ENCODE peak calls at places on chromosome 3, in five cellular contexts. F is A673; J is HS-5; N is RWPE1; X is activated naive CD4-positive, alpha-beta T cell. B is an unnamed sample.

GRCh38 chr3:59726279-59726678 is 676.5 kb upstream of the CFAP20DC start:
- DNase-seq in F (no peak), J (no peak), N (peak), X (no peak), B (no peak)

GRCh38 chr3:52742418-52743041 is 28.2 kb downstream of the NEK4 start:
- DNase-seq in F (peak), J (peak), N (peak), X (no peak), B (no peak)

GRCh38 chr3:175731543-175731942 is 872.4 kb downstream of the NAALADL2 start:
- DNase-seq in F (no peak), J (no peak), N (no peak), X (no peak), B (no peak)

GRCh38 chr3:132317229-132317948 is at the start of gene ACP3:
- DNase-seq in F (peak), J (peak), N (peak), X (no peak), B (no peak)

GRCh38 chr3:194270627-194271458 is 80.3 kb downstream of the CPN2 start:
- DNase-seq in F (no peak), J (no peak), N (no peak), X (no peak), B (no peak)

GRCh38 chr3:15708882-15709677 is 88.7 kb downstream of the ANKRD28 start:
- DNase-seq in F (peak), J (peak), N (no peak), X (no peak), B (no peak)

GRCh38 chr3:106534206-106534605 is 665.4 kb upstream of the CBLB start:
- DNase-seq in F (no peak), J (no peak), N (no peak), X (no peak), B (no peak)

GRCh38 chr3:177478170-177478859 is 281.0 kb upstream of the TBL1XR1 start:
- DNase-seq in F (peak), J (peak), N (peak), X (no peak), B (peak)

GRCh38 chr3:189502256-189502655 is 128.9 kb upstream of the TP63 start:
- DNase-seq in F (no peak), J (no peak), N (no peak), X (no peak), B (no peak)

GRCh38 chr3:11452988-11453847 is 181.0 kb downstream of the ATG7 start:
- DNase-seq in F (peak), J (peak), N (no peak), X (no peak), B (no peak)

GRCh38 chr3:49804141-49805041 is 1.3 kb downstream of the INKA1 start:
- DNase-seq in F (no peak), J (no peak), N (no peak), X (no peak), B (no peak)

GRCh38 chr3:171679011-171679492 is 131.2 kb downstream of the PLD1 start:
- DNase-seq in F (no peak), J (no peak), N (no peak), X (no peak), B (no peak)

GRCh38 chr3:37155782-37156181 is 18.6 kb downstream of the LRRFIP2 start:
- DNase-seq in F (no peak), J (no peak), N (no peak), X (no peak), B (no peak)

GRCh38 chr3:50396502-50396901 is 37.2 kb upstream of the TMEM115 start:
- DNase-seq in F (no peak), J (no peak), N (peak), X (no peak), B (no peak)

GRCh38 chr3:72458365-72458764 is 389.9 kb downstream of the SHQ1 start:
- DNase-seq in F (no peak), J (no peak), N (peak), X (no peak), B (no peak)

GRCh38 chr3:194913281-194913680 is 227.6 kb downstream of the FAM43A start:
- DNase-seq in F (no peak), J (no peak), N (no peak), X (no peak), B (no peak)

GRCh38 chr3:147191795-147192385 is 214.5 kb downstream of the ZIC4 start:
- DNase-seq in F (peak), J (peak), N (peak), X (no peak), B (peak)

GRCh38 chr3:12815078-12815477 is 18.6 kb downstream of the CAND2 start:
- DNase-seq in F (no peak), J (no peak), N (no peak), X (no peak), B (no peak)

GRCh38 chr3:144241381-144241780 is 269.8 kb downstream of the DIPK2A start:
- DNase-seq in F (no peak), J (no peak), N (no peak), X (no peak), B (no peak)

GRCh38 chr3:14539384-14540208 is 546 bp downstream of the GRIP2 start:
- DNase-seq in F (no peak), J (no peak), N (no peak), X (no peak), B (no peak)

GRCh38 chr3:10280571-10280970 is 12.2 kb downstream of the GHRL start:
- DNase-seq in F (no peak), J (no peak), N (no peak), X (no peak), B (no peak)

GRCh38 chr3:64058592-64058991 is 35.3 kb upstream of the PSMD6 start:
- DNase-seq in F (no peak), J (no peak), N (no peak), X (no peak), B (no peak)

GRCh38 chr3:65078748-65079147 is 390.9 kb upstream of the ADAMTS9 start:
- DNase-seq in F (no peak), J (no peak), N (no peak), X (no peak), B (no peak)

B was measured in GOT3.